ENCODE peak calls at places on chromosomes 12 and 14, in ten cellular contexts. V is tibial nerve, S is HCT116, L is mammary epithelial cell, W is GM12878, T is foreskin fibroblast, P is dorsolateral prefrontal cortex, O is fibroblast of mammary gland, B is endothelial cell of umbilical vein, Y is stomach. E is an unnamed sample.

GRCh38 chr12:47591795-47592194 is 114.0 kb downstream of the RPAP3 start:
- DNase-seq in P (no peak), S (no peak), Y (no peak), O (no peak), B (no peak), V (no peak), T (peak), L (no peak), W (no peak), E (no peak)

GRCh38 chr12:2691340-2692111 is 103.2 kb upstream of the FKBP4 start:
- DNase-seq in O (no peak), L (no peak), W (peak), T (peak), S (peak), Y (no peak), V (no peak), B (no peak), P (no peak), E (no peak)

GRCh38 chr14:104882325-104882973 is 17.4 kb downstream of the CEP170B start:
- DNase-seq in B (no peak), V (no peak), W (no peak), T (peak), L (peak), P (no peak), Y (peak), S (peak), O (no peak), E (no peak)

GRCh38 chr12:110012137-110012536 is 12.9 kb downstream of the ANKRD13A start:
- DNase-seq in S (no peak), B (no peak), V (no peak), T (peak), Y (no peak), L (no peak), W (no peak), P (no peak), O (peak), E (no peak)

GRCh38 chr12:84913151-84913550 is 552 bp upstream of the SLC6A15 start:
- DNase-seq in L (peak), Y (no peak), P (no peak), T (peak), O (peak), S (no peak), W (no peak), V (no peak), B (no peak), E (peak)

GRCh38 chr12:100403446-100403845 is 46.6 kb downstream of the SLC17A8 start:
- DNase-seq in S (no peak), Y (no peak), P (no peak), W (no peak), B (no peak), L (peak), O (peak), T (no peak), V (no peak), E (no peak)

GRCh38 chr12:102869571-102869970 is 47.5 kb downstream of the PAH start:
- DNase-seq in O (no peak), Y (no peak), V (no peak), L (no peak), T (no peak), S (no peak), P (no peak), B (no peak), W (no peak), E (no peak)

GRCh38 chr14:31986405-31986804 is 90.7 kb upstream of the ARHGAP5 start:
- DNase-seq in P (no peak), L (no peak), S (no peak), V (no peak), B (no peak), Y (no peak), O (no peak), T (no peak), W (no peak), E (no peak)

GRCh38 chr14:26199599-26200370 is 398.0 kb downstream of the NOVA1 start:
- DNase-seq in P (no peak), B (no peak), S (no peak), W (no peak), Y (no peak), T (peak), V (no peak), L (no peak), O (peak), E (peak)

GRCh38 chr14:90819734-90820393 is 3.6 kb upstream of the TTC7B start:
- DNase-seq in B (no peak), V (no peak), T (no peak), S (no peak), Y (peak), P (no peak), W (no peak), O (no peak), L (no peak), E (no peak)

GRCh38 chr12:67426067-67426466 is 156.9 kb downstream of the CAND1 start:
- DNase-seq in O (peak), S (no peak), P (no peak), T (peak), B (no peak), W (no peak), V (no peak), Y (no peak), L (no peak), E (peak)

GRCh38 chr12:7130791-7131501 is 775 bp downstream of the CLSTN3 start:
- DNase-seq in W (no peak), O (peak), V (peak), S (no peak), P (no peak), B (peak), Y (peak), L (no peak), T (peak), E (peak)

GRCh38 chr12:120843472-120843871 is 60.7 kb downstream of the SPPL3 start:
- DNase-seq in W (no peak), L (no peak), P (no peak), T (no peak), Y (no peak), O (no peak), S (no peak), B (no peak), V (no peak), E (no peak)

GRCh38 chr14:102966681-102967505 is 44.4 kb downstream of the AMN start:
- DNase-seq in P (no peak), Y (no peak), T (no peak), L (no peak), O (no peak), V (peak), W (no peak), B (no peak), S (no peak), E (no peak)

GRCh38 chr14:37093364-37093763 is 79.0 kb downstream of the SLC25A21 start:
- DNase-seq in B (no peak), V (no peak), S (no peak), Y (no peak), L (peak), P (no peak), T (no peak), O (no peak), W (no peak), E (no peak)

GRCh38 chr12:86148612-86149011 is 107.6 kb downstream of the MGAT4C start:
- DNase-seq in B (no peak), O (no peak), L (no peak), S (no peak), V (no peak), T (no peak), W (no peak), P (no peak), Y (no peak), E (no peak)

GRCh38 chr12:51520576-51521325 is 70.3 kb upstream of the SCN8A start:
- DNase-seq in S (no peak), W (no peak), Y (no peak), L (no peak), O (no peak), V (no peak), B (no peak), P (no peak), T (no peak), E (no peak)

GRCh38 chr12:70920891-70921290 is 353 bp upstream of the PTPRR start:
- DNase-seq in W (no peak), B (no peak), Y (no peak), V (no peak), S (no peak), T (no peak), P (no peak), O (no peak), L (no peak), E (no peak)

GRCh38 chr14:99189201-99189801 is 82.7 kb downstream of the BCL11B start:
- DNase-seq in T (no peak), L (no peak), S (no peak), P (peak), Y (no peak), B (no peak), V (no peak), O (no peak), W (no peak), E (no peak)

GRCh38 chr14:69485261-69485660 is 733 bp downstream of the PLEKHD1 start:
- DNase-seq in P (no peak), W (no peak), V (no peak), B (no peak), S (no peak), O (no peak), L (no peak), T (no peak), Y (no peak), E (no peak)

GRCh38 chr14:96294246-96294645 is 38.2 kb downstream of the BDKRB1 start:
- DNase-seq in Y (no peak), W (no peak), B (no peak), S (no peak), V (no peak), L (no peak), O (no peak), P (no peak), T (no peak), E (no peak)

GRCh38 chr12:53096089-53096741 is 1.3 kb upstream of the IGFBP6 start:
- DNase-seq in O (peak), L (peak), V (peak), Y (peak), W (no peak), B (no peak), P (no peak), S (no peak), T (peak), E (peak)

GRCh38 chr12:111209779-111210178 is 159.1 kb downstream of the PHETA1 start:
- DNase-seq in V (no peak), L (no peak), S (no peak), T (no peak), Y (no peak), B (no peak), P (no peak), O (no peak), W (no peak), E (no peak)

GRCh38 chr14:28116716-28117115 is 649.9 kb upstream of the FOXG1 start:
- DNase-seq in Y (no peak), T (no peak), P (no peak), W (no peak), S (no peak), L (no peak), B (no peak), V (no peak), O (no peak), E (no peak)

GRCh38 chr14:63508033-63508432 is 35.1 kb downstream of the PPP2R5E start:
- DNase-seq in W (no peak), L (no peak), T (no peak), Y (no peak), V (no peak), P (no peak), O (no peak), B (no peak), S (no peak), E (no peak)

GRCh38 chr14:95106966-95107365 is 50.4 kb downstream of the DICER1 start:
- DNase-seq in V (no peak), W (no peak), Y (no peak), P (no peak), B (no peak), L (peak), S (no peak), T (peak), O (peak), E (no peak)

GRCh38 chr12:102776041-102776440 is 141.0 kb downstream of the PAH start:
- DNase-seq in Y (no peak), P (no peak), B (no peak), S (no peak), L (no peak), W (no peak), V (no peak), T (no peak), O (no peak), E (no peak)

GRCh38 chr14:102923920-102924486 is 1.5 kb downstream of the AMN start:
- DNase-seq in S (no peak), L (no peak), T (no peak), W (no peak), V (no peak), P (no peak), O (no peak), Y (no peak), B (no peak), E (no peak)

DNA sequence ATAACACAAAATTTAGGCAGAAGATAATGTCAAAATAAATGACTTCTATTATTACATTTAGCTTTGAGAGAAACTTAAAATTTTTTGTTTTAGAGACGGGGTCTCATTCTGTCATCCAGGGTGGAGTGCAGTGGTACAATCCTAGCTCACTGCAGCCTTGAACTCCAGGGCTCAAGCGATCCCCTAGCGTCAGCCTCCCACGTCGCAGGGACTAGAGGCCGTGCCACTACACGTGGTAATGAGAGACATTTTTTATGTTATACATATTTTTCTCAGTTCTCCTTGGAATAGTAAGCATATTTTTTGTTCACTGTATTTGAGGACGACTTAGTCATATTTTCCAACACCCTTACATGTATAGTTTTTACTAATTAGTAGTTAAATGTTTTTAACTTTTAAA is 21.5 kb upstream of the NUDT4 start:
- DNase-seq in T (no peak), O (no peak), V (no peak), Y (no peak), L (no peak), W (no peak), P (no peak), S (no peak), B (no peak), E (no peak)
- TF ChIP-seq CTCF in T (no peak), O (no peak), V (no peak), Y (no peak), L (no peak), W (no peak), P (no peak), S (no peak), B (no peak), E (no peak)

DNA sequence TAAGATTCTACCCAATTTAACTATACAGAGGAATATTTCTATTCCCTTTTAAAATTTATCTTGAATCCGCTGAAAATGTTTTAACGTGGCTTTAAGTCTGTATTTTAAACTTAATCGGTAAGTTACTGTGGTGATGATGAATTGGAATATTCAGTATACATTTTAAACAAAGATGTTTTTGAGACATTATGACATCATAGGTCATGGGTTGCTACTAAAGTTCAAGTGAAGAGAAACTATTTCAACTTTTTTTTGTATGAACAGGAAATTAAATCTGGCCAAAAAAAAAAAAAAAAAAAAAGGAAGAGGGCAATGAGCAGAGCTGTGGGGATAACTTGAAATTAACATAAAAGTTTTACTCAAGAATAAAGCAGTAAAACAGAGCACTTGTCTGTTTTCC is 109.0 kb downstream of the PLEKHA5 start:
- DNase-seq in V (no peak), T (no peak), W (no peak), O (no peak), P (no peak), L (no peak), S (no peak), Y (no peak), B (no peak), E (no peak)
- H3K4me3 ChIP-seq in V (no peak), T (no peak), W (no peak), O (no peak), P (peak), L (no peak), S (no peak), Y (no peak), B (no peak), E (no peak)

DNA sequence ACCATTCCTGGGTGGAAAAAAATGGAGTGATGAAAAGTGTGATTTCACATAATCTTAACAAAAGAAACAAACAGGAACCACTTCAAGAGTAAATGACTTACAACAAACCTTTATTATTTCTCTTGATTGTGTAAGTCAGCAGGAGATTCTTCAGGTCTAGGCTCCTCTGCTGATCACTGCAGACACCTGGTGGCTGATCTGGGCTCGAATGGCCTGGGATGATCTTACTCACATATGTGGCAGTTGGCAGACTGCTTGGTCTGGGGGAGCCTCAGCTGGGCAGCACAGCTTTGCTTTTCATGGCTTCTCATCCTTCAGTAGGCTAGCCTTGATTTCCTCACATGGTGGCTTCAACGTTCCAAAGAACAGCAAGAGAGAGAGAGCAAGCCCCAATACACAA is 215.4 kb upstream of the PRICKLE1 start:
- DNase-seq in V (no peak), P (no peak), S (no peak), O (no peak), Y (no peak), L (peak), T (no peak), B (no peak), W (no peak), E (no peak)
- TF ChIP-seq CTCF in V (no peak), P (no peak), S (no peak), O (no peak), Y (no peak), L (peak), T (no peak), B (no peak), W (peak), E (no peak)

DNA sequence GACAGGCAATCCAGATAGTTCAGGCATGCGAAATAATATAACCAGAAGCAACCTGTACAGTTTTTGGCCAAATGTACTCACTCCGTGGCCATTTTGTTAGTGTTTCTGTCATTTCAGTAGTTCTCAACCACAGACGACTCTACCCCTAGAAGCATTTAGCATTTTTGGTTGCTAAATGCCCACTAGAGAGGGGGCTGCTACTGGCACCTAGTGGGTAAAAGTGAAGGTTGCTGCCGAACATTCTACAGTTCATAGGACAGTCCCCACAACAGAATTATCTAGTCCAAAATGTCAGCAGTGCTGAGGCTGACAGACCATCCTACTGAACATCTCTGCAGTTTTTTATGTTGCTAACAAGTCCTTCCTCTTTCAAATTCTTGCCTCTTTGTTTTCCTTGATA is 107.4 kb downstream of the TSHR start:
- DNase-seq in W (peak), Y (no peak), T (no peak), V (peak), P (no peak), O (peak), S (peak), B (no peak), L (peak), E (no peak)
- H3K4me3 ChIP-seq in W (no peak), Y (no peak), T (no peak), V (no peak), P (no peak), O (no peak), S (no peak), B (no peak), L (no peak), E (no peak)

GRCh38 chr12:3901116-3901515 is 27.9 kb upstream of the PARP11 start:
- DNase-seq in V (no peak), Y (no peak), W (no peak), B (no peak), P (no peak), O (no peak), S (no peak), T (no peak), L (no peak), E (no peak)
- TF ChIP-seq CTCF in V (no peak), Y (no peak), W (no peak), B (no peak), P (no peak), O (no peak), S (peak), T (no peak), L (no peak), E (no peak)

E was measured in astrocyte of the spinal cord.